ENCODE peak calls at places on chromosome 21, in four cellular contexts. V, Y, T and K are unnamed samples.

GRCh38 chr21:34737115-34737514 is 68.3 kb downstream of the CLIC6 start:
- DNase-seq in V (no peak), Y (no peak), T (no peak), K (no peak)

GRCh38 chr21:41899431-41900202 is 20.5 kb upstream of the PRDM15 start:
- DNase-seq in V (no peak), Y (no peak), T (no peak), K (no peak)

GRCh38 chr21:37784591-37785318 is 131.5 kb downstream of the KCNJ6 start:
- DNase-seq in V (no peak), Y (no peak), T (no peak), K (no peak)

GRCh38 chr21:43352138-43352537 is 74.8 kb downstream of the SIK1 start:
- DNase-seq in V (no peak), Y (no peak), T (no peak), K (no peak)

GRCh38 chr21:45573452-45574035 is 31.3 kb upstream of the SLC19A1 start:
- DNase-seq in V (no peak), Y (no peak), T (no peak), K (no peak)

GRCh38 chr21:45155910-45156309 is 81.5 kb downstream of the ADARB1 start:
- DNase-seq in V (no peak), Y (no peak), T (no peak), K (no peak)

GRCh38 chr21:29610960-29611359 is 312.2 kb downstream of the BACH1 start:
- DNase-seq in V (no peak), Y (no peak), T (no peak), K (no peak)

GRCh38 chr21:15617968-15618367 is 111.8 kb upstream of the USP25 start:
- DNase-seq in V (no peak), Y (no peak), T (no peak), K (no peak)

GRCh38 chr21:31473685-31474345 is 129.8 kb upstream of the TIAM1 start:
- DNase-seq in V (no peak), Y (no peak), T (no peak), K (no peak)

GRCh38 chr21:14259669-14260458 is 43.9 kb downstream of the RBM11 start:
- DNase-seq in V (no peak), Y (no peak), T (no peak), K (no peak)

GRCh38 chr21:38996355-38996754 is 186.9 kb downstream of the PSMG1 start:
- DNase-seq in V (no peak), Y (no peak), T (no peak), K (no peak)

GRCh38 chr21:46425566-46425965 is 33.1 kb upstream of the DIP2A start:
- DNase-seq in V (peak; percentile 61), Y (no peak), T (peak; percentile 74), K (peak; percentile 43)

GRCh38 chr21:23695449-23695848 is 1911.8 kb downstream of the MRPL39 start:
- DNase-seq in V (no peak), Y (no peak), T (no peak), K (no peak)

GRCh38 chr21:21159253-21159899 is 161.2 kb downstream of the NCAM2 start:
- DNase-seq in V (no peak), Y (no peak), T (no peak), K (no peak)

GRCh38 chr21:34878501-34878900 is 170.6 kb downstream of the RUNX1 start:
- DNase-seq in V (peak; percentile 93), Y (no peak), T (no peak), K (no peak)

GRCh38 chr21:38956791-38957571 is 151.3 kb downstream of the ETS2 start:
- DNase-seq in V (peak; percentile 97), Y (no peak), T (no peak), K (no peak)

GRCh38 chr21:44966135-44967081 is 26.6 kb downstream of the SLX9 start:
- DNase-seq in V (no peak), Y (no peak), T (no peak), K (no peak)

GRCh38 chr21:30269803-30270530 is 12.8 kb downstream of the KRTAP24-1 start:
- DNase-seq in V (no peak), Y (no peak), T (no peak), K (no peak)

GRCh38 chr21:24023402-24023801 is 1583.9 kb downstream of the MRPL39 start:
- DNase-seq in V (peak; percentile 50), Y (no peak), T (no peak), K (no peak)

GRCh38 chr21:33384851-33385331 is 18.3 kb upstream of the IFNGR2 start:
- DNase-seq in V (no peak), Y (no peak), T (peak; percentile 20), K (peak; percentile 12)